ENCODE peak calls at places on chromosomes 3 and 15, in nine cellular contexts. One of them, this sample, is unnamed. For H3K4me1, the result is how much of the 10 kb centered on the place peaks cover.

GRCh38 chr3:47567149-47567548 is 11.5 kb downstream of the CSPG5 start:
- DNase-seq in heart left ventricle: no peak
- DNase-seq in uterus: no peak
- DNase-seq in tibial artery: no peak
- DNase-seq in hepatocyte: no peak
- DNase-seq in OCI-LY7: no peak
- DNase-seq in cardiac muscle cell: no peak
- DNase-seq in CD4-positive, alpha-beta memory T cell: no peak
- DNase-seq in GM23248: no peak
- DNase-seq in this sample: no peak

GRCh38 chr3:58237940-58238681 is 519 bp downstream of the ABHD6 start:
- DNase-seq in heart left ventricle: peak
- DNase-seq in uterus: peak
- DNase-seq in tibial artery: peak
- DNase-seq in hepatocyte: peak
- DNase-seq in OCI-LY7: peak
- DNase-seq in cardiac muscle cell: peak
- DNase-seq in CD4-positive, alpha-beta memory T cell: peak
- DNase-seq in GM23248: peak
- DNase-seq in this sample: peak

GRCh38 chr15:78035319-78035718 is 42.2 kb downstream of the TBC1D2B start:
- DNase-seq in heart left ventricle: peak
- DNase-seq in uterus: peak
- DNase-seq in tibial artery: no peak
- DNase-seq in hepatocyte: no peak
- DNase-seq in OCI-LY7: no peak
- DNase-seq in cardiac muscle cell: peak
- DNase-seq in CD4-positive, alpha-beta memory T cell: no peak
- DNase-seq in GM23248: no peak
- DNase-seq in this sample: peak

GRCh38 chr3:184275961-184276910 is at the start of gene ECE2:
- DNase-seq in heart left ventricle: no peak
- DNase-seq in uterus: no peak
- DNase-seq in tibial artery: no peak
- DNase-seq in hepatocyte: no peak
- DNase-seq in OCI-LY7: no peak
- DNase-seq in cardiac muscle cell: no peak
- DNase-seq in CD4-positive, alpha-beta memory T cell: no peak
- DNase-seq in GM23248: peak
- DNase-seq in this sample: peak

GRCh38 chr3:49523756-49524747 is 30.2 kb upstream of the BSN start:
- DNase-seq in heart left ventricle: no peak
- DNase-seq in uterus: no peak
- DNase-seq in tibial artery: no peak
- DNase-seq in hepatocyte: no peak
- DNase-seq in OCI-LY7: no peak
- DNase-seq in cardiac muscle cell: no peak
- DNase-seq in CD4-positive, alpha-beta memory T cell: no peak
- DNase-seq in GM23248: no peak
- DNase-seq in this sample: peak

GRCh38 chr15:67202991-67203390 is 51.5 kb downstream of the AAGAB start:
- DNase-seq in heart left ventricle: no peak
- DNase-seq in uterus: no peak
- DNase-seq in tibial artery: no peak
- DNase-seq in hepatocyte: no peak
- DNase-seq in OCI-LY7: no peak
- DNase-seq in cardiac muscle cell: no peak
- DNase-seq in CD4-positive, alpha-beta memory T cell: no peak
- DNase-seq in GM23248: no peak
- DNase-seq in this sample: no peak

GRCh38 chr15:52113246-52113645 is 671 bp upstream of the BCL2L10 start:
- DNase-seq in heart left ventricle: no peak
- DNase-seq in uterus: no peak
- DNase-seq in tibial artery: no peak
- DNase-seq in hepatocyte: no peak
- DNase-seq in OCI-LY7: no peak
- DNase-seq in cardiac muscle cell: no peak
- DNase-seq in CD4-positive, alpha-beta memory T cell: no peak
- DNase-seq in GM23248: peak
- DNase-seq in this sample: no peak

GRCh38 chr3:117355566-117355965 is 646.0 kb downstream of the TUSC7 start:
- DNase-seq in heart left ventricle: no peak
- DNase-seq in uterus: no peak
- DNase-seq in tibial artery: no peak
- DNase-seq in hepatocyte: peak
- DNase-seq in OCI-LY7: no peak
- DNase-seq in cardiac muscle cell: peak
- DNase-seq in CD4-positive, alpha-beta memory T cell: no peak
- DNase-seq in GM23248: peak
- DNase-seq in this sample: peak

GRCh38 chr15:66053991-66054390 is 184.7 kb downstream of the RAB11A start:
- DNase-seq in heart left ventricle: no peak
- DNase-seq in uterus: no peak
- DNase-seq in tibial artery: no peak
- DNase-seq in hepatocyte: no peak
- DNase-seq in OCI-LY7: no peak
- DNase-seq in cardiac muscle cell: no peak
- DNase-seq in CD4-positive, alpha-beta memory T cell: no peak
- DNase-seq in GM23248: no peak
- DNase-seq in this sample: no peak

GRCh38 chr3:46882377-46883015 is 5.0 kb downstream of the PTH1R start:
- DNase-seq in heart left ventricle: no peak
- DNase-seq in uterus: peak
- DNase-seq in tibial artery: peak
- DNase-seq in hepatocyte: peak
- DNase-seq in OCI-LY7: no peak
- DNase-seq in cardiac muscle cell: peak
- DNase-seq in CD4-positive, alpha-beta memory T cell: no peak
- DNase-seq in GM23248: peak
- DNase-seq in this sample: no peak

GRCh38 chr15:29244544-29244943 is 25.1 kb downstream of the NSMCE3 start:
- DNase-seq in heart left ventricle: no peak
- DNase-seq in uterus: no peak
- DNase-seq in tibial artery: no peak
- DNase-seq in hepatocyte: no peak
- DNase-seq in OCI-LY7: no peak
- DNase-seq in cardiac muscle cell: no peak
- DNase-seq in CD4-positive, alpha-beta memory T cell: no peak
- DNase-seq in GM23248: no peak
- DNase-seq in this sample: no peak

GRCh38 chr3:179943097-179943880 is 93.4 kb downstream of the PEX5L start:
- DNase-seq in heart left ventricle: no peak
- DNase-seq in uterus: no peak
- DNase-seq in tibial artery: no peak
- DNase-seq in hepatocyte: no peak
- DNase-seq in OCI-LY7: no peak
- DNase-seq in cardiac muscle cell: no peak
- DNase-seq in CD4-positive, alpha-beta memory T cell: no peak
- DNase-seq in GM23248: peak
- DNase-seq in this sample: no peak

GRCh38 chr3:179945569-179945968 is 91.2 kb downstream of the PEX5L start:
- DNase-seq in heart left ventricle: no peak
- DNase-seq in uterus: no peak
- DNase-seq in tibial artery: no peak
- DNase-seq in hepatocyte: no peak
- DNase-seq in OCI-LY7: no peak
- DNase-seq in cardiac muscle cell: no peak
- DNase-seq in CD4-positive, alpha-beta memory T cell: no peak
- DNase-seq in GM23248: no peak
- DNase-seq in this sample: no peak

GRCh38 chr3:179942560-179943075 is 94.1 kb downstream of the PEX5L start:
- DNase-seq in heart left ventricle: no peak
- DNase-seq in uterus: no peak
- DNase-seq in tibial artery: no peak
- DNase-seq in hepatocyte: no peak
- DNase-seq in OCI-LY7: no peak
- DNase-seq in cardiac muscle cell: no peak
- DNase-seq in CD4-positive, alpha-beta memory T cell: no peak
- DNase-seq in GM23248: no peak
- DNase-seq in this sample: no peak
- H3K4me1 ChIP-seq in heart left ventricle: under half
- H3K4me1 ChIP-seq in uterus: under half
- H3K4me1 ChIP-seq in tibial artery: under half
- H3K4me1 ChIP-seq in hepatocyte: under half
- H3K4me1 ChIP-seq in OCI-LY7: under half
- H3K4me1 ChIP-seq in cardiac muscle cell: under half
- H3K4me1 ChIP-seq in CD4-positive, alpha-beta memory T cell: under half
- H3K4me1 ChIP-seq in GM23248: under half
- H3K4me1 ChIP-seq in this sample: under half

DNA sequence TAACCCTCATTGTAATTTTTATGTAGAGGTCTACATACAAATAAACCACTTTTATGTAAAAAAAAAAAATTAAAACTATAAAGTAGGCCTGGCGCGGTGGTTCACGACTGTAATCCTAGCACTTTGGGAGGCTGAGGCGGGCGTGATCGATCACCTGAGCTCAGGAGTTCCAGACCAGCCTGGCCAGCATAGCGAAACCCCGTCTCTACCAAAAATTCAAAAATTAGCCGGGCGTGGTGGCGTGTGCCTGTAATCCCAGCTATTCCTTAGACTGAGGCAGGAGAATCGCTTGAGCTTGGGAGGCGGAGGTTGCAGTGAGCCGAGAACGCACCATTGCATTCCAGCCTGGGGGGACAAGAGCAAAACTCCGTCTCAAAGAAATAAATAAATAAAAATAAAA is 766 bp upstream of the SLC12A6 start:
- DNase-seq in heart left ventricle: no peak
- DNase-seq in uterus: no peak
- DNase-seq in tibial artery: no peak
- DNase-seq in hepatocyte: no peak
- DNase-seq in OCI-LY7: no peak
- DNase-seq in cardiac muscle cell: no peak
- DNase-seq in CD4-positive, alpha-beta memory T cell: no peak
- DNase-seq in GM23248: no peak
- DNase-seq in this sample: no peak
- H3K4me1 ChIP-seq in heart left ventricle: under half
- H3K4me1 ChIP-seq in uterus: under half
- H3K4me1 ChIP-seq in tibial artery: half or more
- H3K4me1 ChIP-seq in hepatocyte: under half
- H3K4me1 ChIP-seq in OCI-LY7: under half
- H3K4me1 ChIP-seq in cardiac muscle cell: under half
- H3K4me1 ChIP-seq in CD4-positive, alpha-beta memory T cell: half or more
- H3K4me1 ChIP-seq in GM23248: under half
- H3K4me1 ChIP-seq in this sample: under half

GRCh38 chr3:56763233-56763632 is 38.5 kb downstream of the ARHGEF3 start:
- DNase-seq in heart left ventricle: no peak
- DNase-seq in uterus: no peak
- DNase-seq in tibial artery: no peak
- DNase-seq in hepatocyte: no peak
- DNase-seq in OCI-LY7: no peak
- DNase-seq in cardiac muscle cell: no peak
- DNase-seq in CD4-positive, alpha-beta memory T cell: no peak
- DNase-seq in GM23248: no peak
- DNase-seq in this sample: no peak

GRCh38 chr3:56759532-56759931 is 42.2 kb downstream of the ARHGEF3 start:
- DNase-seq in heart left ventricle: no peak
- DNase-seq in uterus: no peak
- DNase-seq in tibial artery: no peak
- DNase-seq in hepatocyte: no peak
- DNase-seq in OCI-LY7: no peak
- DNase-seq in cardiac muscle cell: no peak
- DNase-seq in CD4-positive, alpha-beta memory T cell: no peak
- DNase-seq in GM23248: no peak
- DNase-seq in this sample: no peak

GRCh38 chr3:56761887-56762605 is 39.7 kb downstream of the ARHGEF3 start:
- DNase-seq in heart left ventricle: no peak
- DNase-seq in uterus: peak
- DNase-seq in tibial artery: no peak
- DNase-seq in hepatocyte: no peak
- DNase-seq in OCI-LY7: no peak
- DNase-seq in cardiac muscle cell: no peak
- DNase-seq in CD4-positive, alpha-beta memory T cell: no peak
- DNase-seq in GM23248: peak
- DNase-seq in this sample: no peak

GRCh38 chr3:56762718-56763117 is 39.0 kb downstream of the ARHGEF3 start:
- DNase-seq in heart left ventricle: no peak
- DNase-seq in uterus: no peak
- DNase-seq in tibial artery: no peak
- DNase-seq in hepatocyte: no peak
- DNase-seq in OCI-LY7: no peak
- DNase-seq in cardiac muscle cell: no peak
- DNase-seq in CD4-positive, alpha-beta memory T cell: no peak
- DNase-seq in GM23248: no peak
- DNase-seq in this sample: no peak

GRCh38 chr3:56761023-56761422 is 40.7 kb downstream of the ARHGEF3 start:
- DNase-seq in heart left ventricle: no peak
- DNase-seq in uterus: no peak
- DNase-seq in tibial artery: no peak
- DNase-seq in hepatocyte: no peak
- DNase-seq in OCI-LY7: no peak
- DNase-seq in cardiac muscle cell: no peak
- DNase-seq in CD4-positive, alpha-beta memory T cell: no peak
- DNase-seq in GM23248: no peak
- DNase-seq in this sample: no peak
- H3K4me1 ChIP-seq in heart left ventricle: under half
- H3K4me1 ChIP-seq in uterus: under half
- H3K4me1 ChIP-seq in tibial artery: under half
- H3K4me1 ChIP-seq in hepatocyte: under half
- H3K4me1 ChIP-seq in OCI-LY7: under half
- H3K4me1 ChIP-seq in cardiac muscle cell: under half
- H3K4me1 ChIP-seq in CD4-positive, alpha-beta memory T cell: half or more
- H3K4me1 ChIP-seq in GM23248: under half
- H3K4me1 ChIP-seq in this sample: half or more

DNA sequence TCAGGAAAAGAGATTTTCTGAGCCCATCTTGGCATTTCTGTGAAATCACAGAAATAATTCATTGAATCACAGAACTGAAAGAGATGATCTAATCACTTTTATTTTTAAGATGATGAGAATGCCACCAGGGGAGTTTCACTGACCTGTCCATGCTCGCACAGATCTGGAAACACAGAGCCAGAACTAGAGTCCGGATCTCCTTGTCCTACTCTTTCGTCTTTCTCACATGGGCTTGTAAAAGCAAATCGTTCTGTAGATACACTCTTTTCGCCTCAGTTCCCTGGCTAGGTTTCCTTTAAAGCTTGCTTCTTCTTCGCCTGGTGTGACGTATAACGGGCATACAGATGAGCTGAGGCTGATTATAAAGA is 122.5 kb upstream of the SPRED1 start:
- DNase-seq in heart left ventricle: no peak
- DNase-seq in uterus: no peak
- DNase-seq in tibial artery: no peak
- DNase-seq in hepatocyte: no peak
- DNase-seq in OCI-LY7: peak
- DNase-seq in cardiac muscle cell: no peak
- DNase-seq in CD4-positive, alpha-beta memory T cell: no peak
- DNase-seq in GM23248: peak
- DNase-seq in this sample: no peak
- H3K4me1 ChIP-seq in heart left ventricle: under half
- H3K4me1 ChIP-seq in uterus: under half
- H3K4me1 ChIP-seq in tibial artery: under half
- H3K4me1 ChIP-seq in hepatocyte: under half
- H3K4me1 ChIP-seq in OCI-LY7: under half
- H3K4me1 ChIP-seq in cardiac muscle cell: under half
- H3K4me1 ChIP-seq in CD4-positive, alpha-beta memory T cell: under half
- H3K4me1 ChIP-seq in GM23248: under half
- H3K4me1 ChIP-seq in this sample: under half

DNA sequence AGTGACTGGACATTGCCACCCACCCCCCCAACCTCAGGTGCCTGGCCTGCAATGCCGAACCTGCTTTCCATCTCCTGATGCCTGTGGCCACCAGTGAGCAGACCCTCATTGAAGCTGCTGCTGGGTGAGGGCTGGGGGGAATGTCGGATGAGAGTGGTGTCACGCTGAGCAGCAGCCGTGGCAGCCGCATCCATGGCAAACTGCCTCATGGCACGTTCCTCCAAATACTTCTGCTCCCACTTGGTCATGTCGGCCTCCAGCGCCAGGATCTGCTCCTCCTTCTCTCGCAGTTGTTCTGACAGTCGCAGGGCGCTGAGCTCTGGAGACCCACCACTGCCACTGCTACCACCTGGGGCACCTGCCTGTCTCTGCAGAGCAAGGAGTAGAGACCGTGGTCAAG is 14.2 kb downstream of the AMOTL2 start:
- DNase-seq in heart left ventricle: no peak
- DNase-seq in uterus: peak
- DNase-seq in tibial artery: no peak
- DNase-seq in hepatocyte: no peak
- DNase-seq in OCI-LY7: no peak
- DNase-seq in cardiac muscle cell: no peak
- DNase-seq in CD4-positive, alpha-beta memory T cell: no peak
- DNase-seq in GM23248: peak
- DNase-seq in this sample: no peak
- H3K4me1 ChIP-seq in heart left ventricle: half or more
- H3K4me1 ChIP-seq in uterus: under half
- H3K4me1 ChIP-seq in tibial artery: half or more
- H3K4me1 ChIP-seq in hepatocyte: half or more
- H3K4me1 ChIP-seq in OCI-LY7: under half
- H3K4me1 ChIP-seq in cardiac muscle cell: under half
- H3K4me1 ChIP-seq in CD4-positive, alpha-beta memory T cell: under half
- H3K4me1 ChIP-seq in GM23248: half or more
- H3K4me1 ChIP-seq in this sample: half or more

This sample was measured in body of pancreas.